ENCODE peak calls at places on chromosomes 3 and 15, in nine cellular contexts. B is psoas muscle; E is CD8-positive, alpha-beta memory T cell; W is lung; M is kidney; Q is mammary epithelial cell; R is spleen; I is right cardiac atrium; C is mesenchymal stem cell. N is an unnamed sample.

GRCh38 chr3:49842843-49843242 is 13.5 kb downstream of the TRAIP start:
- DNase-seq in W (no peak), B (no peak), I (no peak), C (no peak), M (no peak), E (no peak), Q (no peak), R (no peak), N (no peak)

GRCh38 chr3:44013967-44014366 is 227.7 kb upstream of the TOPAZ1 start:
- DNase-seq in E (no peak), R (no peak), M (no peak), I (no peak), B (no peak), Q (no peak), C (no peak), W (no peak), N (no peak)

GRCh38 chr15:70474682-70475438 is 288.5 kb downstream of the UACA start:
- DNase-seq in Q (peak; percentile 98), B (peak; percentile 88), R (no peak), I (peak; percentile 90), M (peak; percentile 85), C (peak; percentile 68), E (no peak), W (peak; percentile 82), N (peak; percentile 93)

GRCh38 chr3:70120360-70120966 is 120.9 kb downstream of the SAMMSON start:
- DNase-seq in E (no peak), W (peak; percentile 50), R (peak; percentile 77), B (peak; percentile 64), I (peak; percentile 78), M (peak; percentile 70), Q (peak; percentile 48), C (peak; percentile 29), N (no peak)

GRCh38 chr15:45801543-45801942 is 166.7 kb downstream of the SQOR start:
- DNase-seq in M (no peak), C (no peak), Q (no peak), E (no peak), R (no peak), B (no peak), I (no peak), W (no peak), N (no peak)

GRCh38 chr3:12147263-12147780 is 11.4 kb downstream of the TIMP4 start:
- DNase-seq in Q (no peak), I (no peak), C (no peak), W (no peak), E (no peak), M (no peak), B (no peak), R (no peak), N (no peak)

GRCh38 chr15:56040081-56041035 is 46.9 kb upstream of the NEDD4 start:
- DNase-seq in I (no peak), Q (peak; percentile 97), E (no peak), C (peak; percentile 99), M (no peak), R (no peak), B (peak; percentile 54), W (peak; percentile 76), N (peak; percentile 91)

GRCh38 chr15:78620021-78620838 is 566 bp downstream of the CHRNA3 start:
- DNase-seq in M (no peak), W (no peak), I (no peak), Q (no peak), R (no peak), C (peak; percentile 30), E (no peak), B (no peak), N (no peak)

GRCh38 chr15:74383695-74384565 is 16.5 kb upstream of the CYP11A1 start:
- DNase-seq in W (no peak), Q (peak; percentile 99), R (peak; percentile 87), C (no peak), I (no peak), B (peak; percentile 44), E (peak; percentile 53), M (peak; percentile 45), N (no peak)

GRCh38 chr15:56765252-56765651 is 31.9 kb upstream of the ZNF280D start:
- DNase-seq in W (no peak), E (no peak), R (no peak), B (no peak), M (no peak), Q (peak; percentile 26), C (peak; percentile 26), I (no peak), N (no peak)

GRCh38 chr3:187572431-187572830 is 97.8 kb downstream of the SST start:
- DNase-seq in W (no peak), E (no peak), I (no peak), C (no peak), M (no peak), Q (no peak), R (no peak), B (no peak), N (no peak)

GRCh38 chr15:74176262-74177208 is 3.0 kb downstream of the ISLR start:
- DNase-seq in B (no peak), M (no peak), C (no peak), I (no peak), Q (no peak), R (peak; percentile 66), E (no peak), W (no peak), N (peak; percentile 84)

GRCh38 chr3:156654834-156655233 is 19.6 kb upstream of the TIPARP start:
- DNase-seq in M (no peak), W (no peak), B (no peak), C (peak; percentile 22), R (no peak), Q (no peak), I (no peak), E (no peak), N (no peak)

GRCh38 chr15:75232826-75233503 is 25.2 kb upstream of the GOLGA6C start:
- DNase-seq in E (no peak), W (no peak), Q (no peak), R (peak; percentile 64), B (peak; percentile 30), I (peak; percentile 42), C (no peak), M (peak; percentile 39), N (no peak)

GRCh38 chr3:71784914-71785593 is at the start of gene PROK2:
- DNase-seq in Q (no peak), M (peak; percentile 76), C (no peak), I (peak; percentile 46), B (peak; percentile 53), W (no peak), E (peak; percentile 8), R (peak; percentile 85), N (no peak)

GRCh38 chr3:71787851-71788405 is 3.0 kb upstream of the PROK2 start:
- DNase-seq in R (no peak), C (no peak), E (no peak), I (no peak), M (no peak), B (no peak), W (no peak), Q (no peak), N (no peak)

GRCh38 chr3:71784201-71784913 is 591 bp downstream of the PROK2 start:
- DNase-seq in Q (no peak), E (no peak), I (no peak), M (no peak), B (no peak), C (no peak), W (no peak), R (no peak), N (no peak)

GRCh38 chr3:71786551-71786950 is 1.6 kb upstream of the PROK2 start:
- DNase-seq in M (no peak), C (no peak), Q (no peak), I (no peak), E (no peak), B (no peak), R (no peak), W (no peak), N (no peak)

GRCh38 chr3:71785594-71786472 is 885 bp upstream of the PROK2 start:
- DNase-seq in Q (no peak), B (no peak), E (no peak), M (no peak), R (no peak), I (no peak), W (no peak), C (no peak), N (no peak)
- H3K4me3 ChIP-seq in Q (no peak overlapping the region), B (peak overlapping the region; percentile 52), E (no peak overlapping the region), M (no peak overlapping the region), R (peak overlapping the region; percentile 41), I (peak overlapping the region; percentile 61), W (no peak overlapping the region), C (no peak overlapping the region), N (peak overlapping the region; percentile 24)

DNA sequence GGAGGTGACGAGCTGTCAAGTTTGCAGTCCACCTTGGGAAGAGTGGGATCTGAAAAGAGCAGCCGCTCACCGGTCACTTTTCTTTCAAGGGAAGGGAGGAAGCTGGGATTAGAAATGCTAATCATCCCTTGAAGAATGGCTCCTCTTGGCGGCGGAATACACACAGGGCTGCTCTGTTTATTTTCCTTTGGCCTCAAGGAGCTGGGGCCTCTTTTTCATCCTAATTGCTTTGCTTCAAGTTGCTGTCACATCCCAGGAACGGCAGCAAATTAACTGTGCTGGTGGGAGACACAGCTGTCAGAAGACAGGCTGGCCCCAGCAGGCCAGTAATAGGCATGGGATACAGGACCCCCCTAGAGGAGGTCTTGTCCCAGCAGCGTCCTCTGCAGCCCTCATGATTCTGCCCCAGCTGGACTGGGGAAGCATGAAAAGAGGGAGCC is 6.7 kb downstream of the KBTBD13 start:
- DNase-seq in Q (no peak), R (no peak), C (peak; percentile 70), M (no peak), E (no peak), B (no peak), I (no peak), W (no peak), N (no peak)
- H3K4me1 ChIP-seq in Q (peaks cover 48% of the 10 kb centered on the region), R (no peaks in the 10 kb centered on the region), C (peaks cover 19% of the 10 kb centered on the region), M (peaks cover 10% of the 10 kb centered on the region), E (peaks cover 13% of the 10 kb centered on the region), B (peaks cover 64% of the 10 kb centered on the region), I (peaks cover 15% of the 10 kb centered on the region), W (peaks cover 22% of the 10 kb centered on the region), N (peaks cover 40% of the 10 kb centered on the region)

GRCh38 chr15:27851811-27852210 is 247.3 kb downstream of the OCA2 start:
- DNase-seq in W (no peak), Q (no peak), M (no peak), C (no peak), R (no peak), I (no peak), B (no peak), E (no peak), N (peak; percentile 49)

GRCh38 chr15:27854601-27855000 is 244.5 kb downstream of the OCA2 start:
- DNase-seq in I (no peak), B (peak; percentile 2), W (no peak), M (no peak), R (no peak), Q (no peak), E (no peak), C (no peak), N (peak; percentile 47)

GRCh38 chr15:27853624-27854455 is 245.3 kb downstream of the OCA2 start:
- DNase-seq in E (no peak), C (no peak), I (no peak), B (peak; percentile 26), R (no peak), M (no peak), Q (no peak), W (no peak), N (peak; percentile 83)

GRCh38 chr15:27850961-27851636 is 248.0 kb downstream of the OCA2 start:
- DNase-seq in I (no peak), E (no peak), R (no peak), W (no peak), B (peak; percentile 32), M (no peak), Q (no peak), C (no peak), N (peak; percentile 79)

GRCh38 chr15:27855137-27855536 is 244.0 kb downstream of the OCA2 start:
- DNase-seq in E (no peak), R (no peak), B (peak; percentile 22), Q (no peak), W (no peak), I (no peak), C (no peak), M (no peak), N (peak; percentile 82)
- H3K9me3 ChIP-seq in E (no peaks in the 10 kb centered on the region), R (peaks cover 17% of the 10 kb centered on the region), B (peaks cover 6% of the 10 kb centered on the region), Q (peaks cover 31% of the 10 kb centered on the region), W (peaks cover 16% of the 10 kb centered on the region), I (no peaks in the 10 kb centered on the region), C (no peaks in the 10 kb centered on the region), M (peaks cover 3% of the 10 kb centered on the region), N (no peaks in the 10 kb centered on the region)

GRCh38 chr15:79943820-79944219 is 27.2 kb downstream of the BCL2A1 start:
- DNase-seq in I (no peak), M (no peak), R (no peak), E (no peak), C (peak; percentile 77), Q (peak; percentile 25), B (no peak), W (no peak), N (no peak)
- H3K4me3 ChIP-seq in I (no peak overlapping the region), M (no peak overlapping the region), R (no peak overlapping the region), E (no peak overlapping the region), C (no peak overlapping the region), Q (no peak overlapping the region), B (no peak overlapping the region), W (no peak overlapping the region), N (no peak overlapping the region)

N was measured in vagina.